ENCODE peak calls at places on chromosomes 6 and 20, in nine cellular contexts. M, P, C, R, Y, X, L, V and Q are unnamed samples. For H3K4me1, the result is how much of the 10 kb centered on the place peaks cover.

GRCh38 chr20:57995381-57995977 is 233.0 kb downstream of the ANKRD60 start:
- DNase-seq in C (no peak), V (no peak), R (no peak), Y (no peak), M (no peak), L (no peak), X (no peak), P (no peak), Q (no peak)

GRCh38 chr20:34705383-34706021 is 1.4 kb downstream of the TP53INP2 start:
- DNase-seq in M (no peak), C (peak), R (peak), V (peak), L (no peak), P (peak), X (no peak), Y (no peak), Q (no peak)

GRCh38 chr20:23302386-23302785 is 48.2 kb upstream of the NXT1 start:
- DNase-seq in V (no peak), X (no peak), P (no peak), Y (no peak), M (peak), L (no peak), C (no peak), R (no peak), Q (no peak)

GRCh38 chr6:154921482-154921881 is 73.6 kb upstream of the TIAM2 start:
- DNase-seq in C (no peak), Y (no peak), L (no peak), M (no peak), R (no peak), P (no peak), X (no peak), V (no peak), Q (no peak)

GRCh38 chr20:23647346-23647745 is 9.6 kb upstream of the CST3 start:
- DNase-seq in X (no peak), V (no peak), C (no peak), L (no peak), R (no peak), M (no peak), Y (no peak), P (no peak), Q (no peak)

GRCh38 chr20:17610566-17611289 is 40.9 kb downstream of the DSTN start:
- DNase-seq in V (no peak), R (no peak), P (peak), Y (peak), L (peak), C (peak), M (no peak), X (peak), Q (peak)

GRCh38 chr6:135535989-135536414 is 38.5 kb upstream of the AHI1 start:
- DNase-seq in Y (no peak), V (peak), P (no peak), M (no peak), R (peak), L (peak), C (peak), X (no peak), Q (no peak)

GRCh38 chr6:15365273-15365687 is 119.4 kb downstream of the JARID2 start:
- DNase-seq in C (peak), L (peak), M (peak), V (peak), P (peak), R (no peak), X (peak), Y (no peak), Q (peak)

GRCh38 chr6:25017932-25018581 is 82.3 kb upstream of the RIPOR2 start:
- DNase-seq in L (no peak), P (peak), M (no peak), V (peak), C (peak), X (peak), Y (no peak), R (peak), Q (no peak)

GRCh38 chr6:161257778-161258457 is 15.9 kb downstream of the AGPAT4 start:
- DNase-seq in M (no peak), C (no peak), R (no peak), V (no peak), Y (no peak), P (no peak), X (no peak), L (no peak), Q (no peak)

GRCh38 chr6:152273638-152274037 is 363.5 kb downstream of the SYNE1 start:
- DNase-seq in Y (no peak), X (no peak), C (peak), L (no peak), V (no peak), R (no peak), M (no peak), P (no peak), Q (no peak)

GRCh38 chr6:136956590-136957573 is 34.8 kb downstream of the SLC35D3 start:
- DNase-seq in Y (no peak), V (no peak), P (no peak), L (peak), X (no peak), M (no peak), C (peak), R (no peak), Q (no peak)

GRCh38 chr20:63652192-63652980 is 838 bp downstream of the STMN3 start:
- DNase-seq in L (peak), P (no peak), Y (no peak), R (peak), M (no peak), C (peak), V (peak), X (peak), Q (no peak)

GRCh38 chr6:157669747-157670216 is 153.3 kb upstream of the SNX9 start:
- DNase-seq in C (peak), M (peak), Y (no peak), R (peak), L (peak), V (no peak), X (peak), P (peak), Q (peak)

GRCh38 chr6:138594749-138595148 is 95.5 kb upstream of the NHSL1 start:
- DNase-seq in V (no peak), P (no peak), C (no peak), L (no peak), R (no peak), M (no peak), X (no peak), Y (no peak), Q (no peak)

GRCh38 chr6:138596126-138596525 is 96.8 kb upstream of the NHSL1 start:
- DNase-seq in R (no peak), P (no peak), L (no peak), V (no peak), Y (no peak), X (no peak), M (no peak), C (no peak), Q (no peak)

GRCh38 chr6:138593100-138593877 is 94.0 kb upstream of the NHSL1 start:
- DNase-seq in V (no peak), P (peak), C (peak), R (peak), X (no peak), L (no peak), M (no peak), Y (no peak), Q (no peak)

GRCh38 chr6:138592698-138593097 is 93.4 kb upstream of the NHSL1 start:
- DNase-seq in C (no peak), Y (no peak), V (no peak), P (no peak), L (no peak), R (no peak), X (no peak), M (no peak), Q (no peak)

DNA sequence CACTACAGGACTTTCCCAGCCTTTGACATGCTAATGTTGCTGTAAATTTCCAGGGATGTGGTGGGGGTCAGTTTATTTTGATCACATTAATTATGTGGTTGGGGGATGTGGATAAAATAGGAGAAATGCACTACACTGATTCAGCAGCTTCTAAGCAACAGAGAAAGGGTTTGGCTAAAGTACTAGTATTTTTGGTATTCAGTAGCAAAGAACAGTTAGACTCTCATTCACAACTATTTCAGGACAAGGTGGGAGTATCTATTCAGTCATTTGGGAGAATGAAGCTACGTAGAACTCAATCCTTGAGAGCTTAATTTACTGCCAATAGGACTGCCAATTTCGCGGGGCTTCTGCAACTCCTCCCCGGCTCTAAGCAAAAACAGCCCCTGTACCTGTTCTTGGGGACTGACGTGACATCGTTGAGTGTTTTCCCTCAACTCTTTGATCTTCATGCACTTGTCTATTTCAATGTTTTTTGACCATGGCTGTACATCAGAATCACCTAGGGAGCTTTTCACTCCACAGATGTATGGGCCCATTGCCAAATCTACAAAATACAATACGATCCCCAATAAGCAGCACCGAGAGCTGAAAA is 94.8 kb upstream of the NHSL1 start:
- DNase-seq in V (no peak), L (no peak), Y (no peak), C (peak), X (no peak), R (no peak), P (no peak), M (no peak), Q (no peak)
- H3K4me1 ChIP-seq in V (under half), L (under half), Y (under half), C (under half), X (under half), R (half or more), P (under half), M (under half), Q (under half)

DNA sequence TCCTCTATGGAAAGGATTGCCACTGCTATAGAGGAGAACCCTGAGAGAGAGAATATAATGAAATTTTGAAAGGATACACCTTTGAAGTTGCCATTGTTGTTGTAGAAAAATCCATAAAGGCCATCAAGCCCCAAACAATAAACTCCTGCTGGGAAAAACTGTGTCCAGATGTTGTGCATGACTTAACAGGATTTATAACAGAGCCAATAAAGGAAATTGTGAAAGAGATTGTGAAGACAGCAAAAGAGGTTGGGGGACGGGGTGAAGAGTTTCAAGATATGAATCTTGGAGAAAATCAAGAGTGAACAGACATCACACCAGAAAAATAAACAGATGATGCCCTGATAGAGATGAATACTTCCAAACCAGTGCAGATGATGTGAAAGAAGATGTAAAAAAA is 396.4 kb downstream of the BCKDHB start:
- DNase-seq in P (no peak), L (no peak), Y (no peak), X (no peak), M (no peak), C (no peak), R (no peak), V (no peak), Q (no peak)
- TF ChIP-seq POLR2AphosphoS5 in P (no peak), L (no peak), Y (no peak), X (no peak), M (no peak), C (no peak), R (no peak), V (no peak), Q (no peak)

GRCh38 chr6:19394051-19394450 is 443.1 kb upstream of the ID4 start:
- DNase-seq in P (no peak), M (no peak), X (no peak), Y (no peak), C (no peak), L (no peak), R (no peak), V (no peak), Q (no peak)

GRCh38 chr6:19394687-19395086 is 442.5 kb upstream of the ID4 start:
- DNase-seq in M (no peak), V (no peak), X (no peak), Y (no peak), R (no peak), C (no peak), L (no peak), P (no peak), Q (no peak)

GRCh38 chr6:19395316-19395715 is 441.9 kb upstream of the ID4 start:
- DNase-seq in X (no peak), Y (no peak), L (no peak), R (no peak), C (no peak), P (no peak), M (no peak), V (no peak), Q (no peak)

GRCh38 chr6:19399406-19399805 is 437.8 kb upstream of the ID4 start:
- DNase-seq in P (no peak), L (no peak), C (no peak), X (no peak), R (no peak), M (no peak), Y (no peak), V (no peak), Q (no peak)
- TF ChIP-seq CTCF in P (no peak), L (no peak), C (no peak), X (no peak), R (no peak), M (no peak), Y (no peak), V (no peak), Q (no peak)

GRCh38 chr6:90106449-90106848 is 190.2 kb downstream of the BACH2 start:
- DNase-seq in Y (no peak), M (no peak), X (no peak), R (no peak), L (no peak), C (no peak), V (no peak), P (no peak), Q (no peak)
- H3K4me1 ChIP-seq in Y (under half), M (under half), X (half or more), R (under half), L (under half), C (under half), V (under half), P (under half), Q (under half)

DNA sequence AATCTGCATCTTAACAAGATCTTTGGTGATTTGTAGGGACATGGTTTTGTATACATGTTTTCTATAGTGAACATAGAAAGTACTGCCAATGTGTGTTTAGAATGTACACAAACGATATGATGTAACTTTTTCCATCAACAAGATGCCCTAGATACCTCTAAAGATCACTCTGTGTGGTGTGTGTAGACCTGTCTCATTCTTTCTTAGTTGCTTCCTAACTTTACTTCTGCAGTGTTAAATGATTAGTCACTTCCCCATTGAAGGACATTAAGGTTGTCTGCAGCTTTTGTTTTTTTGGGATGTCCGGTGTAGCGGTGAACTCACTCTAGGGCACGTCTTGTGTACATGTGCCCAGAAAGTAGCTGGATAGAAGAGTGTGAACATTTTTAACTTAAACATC is 35.9 kb downstream of the CDYL start:
- DNase-seq in V (no peak), M (no peak), C (no peak), Y (no peak), X (no peak), R (no peak), L (no peak), P (no peak), Q (no peak)
- TF ChIP-seq POLR2AphosphoS5 in V (no peak), M (no peak), C (no peak), Y (no peak), X (no peak), R (no peak), L (no peak), P (no peak), Q (no peak)

GRCh38 chr6:72037006-72037405 is 150.7 kb downstream of the RIMS1 start:
- DNase-seq in X (no peak), C (no peak), P (no peak), V (no peak), L (no peak), Y (no peak), M (no peak), R (no peak), Q (no peak)

GRCh38 chr6:72048080-72048479 is 161.7 kb downstream of the RIMS1 start:
- DNase-seq in L (no peak), Y (no peak), C (no peak), P (no peak), M (no peak), R (no peak), X (no peak), V (no peak), Q (no peak)

GRCh38 chr6:72040106-72040505 is 153.8 kb downstream of the RIMS1 start:
- DNase-seq in P (no peak), Y (no peak), M (no peak), R (no peak), X (no peak), C (no peak), V (no peak), L (no peak), Q (no peak)

DNA sequence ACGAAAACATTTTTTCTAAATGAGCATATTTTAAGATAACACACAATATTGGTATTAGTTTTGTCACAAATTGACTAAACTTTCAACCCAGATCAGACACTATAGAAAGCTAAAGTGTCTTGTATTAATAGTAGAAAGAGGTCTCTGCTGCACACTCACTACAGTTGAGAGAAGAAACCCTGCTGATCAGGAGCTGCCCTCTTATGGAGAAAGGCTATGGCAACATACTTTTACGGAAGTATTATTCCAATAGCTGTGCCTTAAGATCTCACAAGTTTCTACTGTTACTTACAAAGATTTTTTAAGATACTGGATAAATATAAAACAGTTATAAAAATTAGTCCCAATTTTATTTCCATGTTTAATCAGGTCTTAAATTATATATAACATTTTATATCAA is 155.7 kb downstream of the RIMS1 start:
- DNase-seq in C (no peak), P (no peak), V (no peak), M (no peak), R (no peak), X (no peak), L (no peak), Y (no peak), Q (no peak)
- TF ChIP-seq CTCF in C (no peak), P (no peak), V (no peak), M (no peak), R (no peak), X (no peak), L (peak), Y (no peak), Q (no peak)